ENCODE peak calls at places on chromosomes 12 and 14, in eight cellular contexts. One of them, this sample, is unnamed.

GRCh38 chr12:77319141-77319540 is 253.8 kb upstream of the E2F7 start:
- DNase-seq in GM12878: no peak
- DNase-seq in left lung: no peak
- DNase-seq in lower lobe of right lung: no peak
- DNase-seq in SJSA1: no peak
- DNase-seq in OCI-LY7: no peak
- DNase-seq in PC-9: no peak
- DNase-seq in adipocyte: no peak
- DNase-seq in this sample: no peak

GRCh38 chr12:71439613-71440392 is at the start of gene LGR5:
- DNase-seq in GM12878: no peak
- DNase-seq in left lung: peak; percentile 75
- DNase-seq in lower lobe of right lung: no peak
- DNase-seq in SJSA1: peak; percentile 31
- DNase-seq in OCI-LY7: no peak
- DNase-seq in PC-9: peak; percentile 6
- DNase-seq in adipocyte: peak; percentile 69
- DNase-seq in this sample: no peak

GRCh38 chr14:66596241-66596985 is 88.5 kb downstream of the GPHN start:
- DNase-seq in GM12878: no peak
- DNase-seq in left lung: peak; percentile 57
- DNase-seq in lower lobe of right lung: peak; percentile 23
- DNase-seq in SJSA1: no peak
- DNase-seq in OCI-LY7: no peak
- DNase-seq in PC-9: no peak
- DNase-seq in adipocyte: no peak
- DNase-seq in this sample: no peak

GRCh38 chr12:127230843-127231260 is 1036.1 kb upstream of the TMEM132C start:
- DNase-seq in GM12878: no peak
- DNase-seq in left lung: no peak
- DNase-seq in lower lobe of right lung: no peak
- DNase-seq in SJSA1: peak; percentile 87
- DNase-seq in OCI-LY7: no peak
- DNase-seq in PC-9: peak; percentile 15
- DNase-seq in adipocyte: peak; percentile 92
- DNase-seq in this sample: no peak

GRCh38 chr12:54560374-54560858 is 11.0 kb downstream of the PDE1B start:
- DNase-seq in GM12878: peak; percentile 65
- DNase-seq in left lung: peak; percentile 97
- DNase-seq in lower lobe of right lung: peak; percentile 96
- DNase-seq in SJSA1: peak; percentile 18
- DNase-seq in OCI-LY7: peak; percentile 44
- DNase-seq in PC-9: no peak
- DNase-seq in adipocyte: peak; percentile 80
- DNase-seq in this sample: no peak

GRCh38 chr14:44316647-44317432 is 190.2 kb downstream of the FSCB start:
- DNase-seq in GM12878: no peak
- DNase-seq in left lung: no peak
- DNase-seq in lower lobe of right lung: no peak
- DNase-seq in SJSA1: peak; percentile 55
- DNase-seq in OCI-LY7: no peak
- DNase-seq in PC-9: peak; percentile 50
- DNase-seq in adipocyte: peak; percentile 20
- DNase-seq in this sample: no peak

GRCh38 chr14:68416156-68416555 is 376.7 kb downstream of the ZFP36L1 start:
- DNase-seq in GM12878: no peak
- DNase-seq in left lung: no peak
- DNase-seq in lower lobe of right lung: no peak
- DNase-seq in SJSA1: no peak
- DNase-seq in OCI-LY7: peak; percentile 57
- DNase-seq in PC-9: no peak
- DNase-seq in adipocyte: no peak
- DNase-seq in this sample: no peak

GRCh38 chr14:74793506-74794155 is 30.5 kb downstream of the YLPM1 start:
- DNase-seq in GM12878: no peak
- DNase-seq in left lung: no peak
- DNase-seq in lower lobe of right lung: no peak
- DNase-seq in SJSA1: peak; percentile 61
- DNase-seq in OCI-LY7: peak; percentile 16
- DNase-seq in PC-9: no peak
- DNase-seq in adipocyte: peak; percentile 27
- DNase-seq in this sample: no peak

GRCh38 chr12:53951577-53952334 is 2.9 kb upstream of the HOXC12 start:
- DNase-seq in GM12878: no peak
- DNase-seq in left lung: peak; percentile 74
- DNase-seq in lower lobe of right lung: no peak
- DNase-seq in SJSA1: no peak
- DNase-seq in OCI-LY7: no peak
- DNase-seq in PC-9: no peak
- DNase-seq in adipocyte: no peak
- DNase-seq in this sample: no peak

GRCh38 chr14:31269599-31270195 is 62.1 kb upstream of the HECTD1 start:
- DNase-seq in GM12878: no peak
- DNase-seq in left lung: no peak
- DNase-seq in lower lobe of right lung: no peak
- DNase-seq in SJSA1: no peak
- DNase-seq in OCI-LY7: no peak
- DNase-seq in PC-9: no peak
- DNase-seq in adipocyte: no peak
- DNase-seq in this sample: no peak

GRCh38 chr12:31238764-31239387 is 87.1 kb downstream of the SINHCAF start:
- DNase-seq in GM12878: peak; percentile 23
- DNase-seq in left lung: no peak
- DNase-seq in lower lobe of right lung: no peak
- DNase-seq in SJSA1: peak; percentile 36
- DNase-seq in OCI-LY7: peak; percentile 73
- DNase-seq in PC-9: peak; percentile 71
- DNase-seq in adipocyte: peak; percentile 83
- DNase-seq in this sample: peak; percentile 63

GRCh38 chr12:28933864-28934527 is 215.1 kb upstream of the FAR2 start:
- DNase-seq in GM12878: no peak
- DNase-seq in left lung: no peak
- DNase-seq in lower lobe of right lung: no peak
- DNase-seq in SJSA1: no peak
- DNase-seq in OCI-LY7: no peak
- DNase-seq in PC-9: peak; percentile 48
- DNase-seq in adipocyte: no peak
- DNase-seq in this sample: no peak

GRCh38 chr12:98440165-98440581 is 75.2 kb upstream of the TMPO start:
- DNase-seq in GM12878: no peak
- DNase-seq in left lung: no peak
- DNase-seq in lower lobe of right lung: peak; percentile 70
- DNase-seq in SJSA1: no peak
- DNase-seq in OCI-LY7: no peak
- DNase-seq in PC-9: peak; percentile 65
- DNase-seq in adipocyte: peak; percentile 96
- DNase-seq in this sample: no peak

GRCh38 chr12:27052742-27053141 is 29.6 kb downstream of the C12orf71 start:
- DNase-seq in GM12878: no peak
- DNase-seq in left lung: no peak
- DNase-seq in lower lobe of right lung: no peak
- DNase-seq in SJSA1: no peak
- DNase-seq in OCI-LY7: no peak
- DNase-seq in PC-9: no peak
- DNase-seq in adipocyte: no peak
- DNase-seq in this sample: no peak

GRCh38 chr12:104498211-104498801 is 41.6 kb downstream of the CHST11 start:
- DNase-seq in GM12878: no peak
- DNase-seq in left lung: no peak
- DNase-seq in lower lobe of right lung: no peak
- DNase-seq in SJSA1: no peak
- DNase-seq in OCI-LY7: no peak
- DNase-seq in PC-9: no peak
- DNase-seq in adipocyte: no peak
- DNase-seq in this sample: peak; percentile 79

GRCh38 chr14:83379371-83379770 is 1845.7 kb upstream of the SEL1L start:
- DNase-seq in GM12878: no peak
- DNase-seq in left lung: no peak
- DNase-seq in lower lobe of right lung: no peak
- DNase-seq in SJSA1: no peak
- DNase-seq in OCI-LY7: no peak
- DNase-seq in PC-9: no peak
- DNase-seq in adipocyte: no peak
- DNase-seq in this sample: no peak

GRCh38 chr12:99284161-99284560 is 363.4 kb upstream of the GARIN6 start:
- DNase-seq in GM12878: no peak
- DNase-seq in left lung: no peak
- DNase-seq in lower lobe of right lung: no peak
- DNase-seq in SJSA1: no peak
- DNase-seq in OCI-LY7: no peak
- DNase-seq in PC-9: no peak
- DNase-seq in adipocyte: no peak
- DNase-seq in this sample: no peak

GRCh38 chr12:55188974-55189556 is 31.8 kb upstream of the OR10A7 start:
- DNase-seq in GM12878: peak; percentile 53
- DNase-seq in left lung: no peak
- DNase-seq in lower lobe of right lung: no peak
- DNase-seq in SJSA1: peak; percentile 55
- DNase-seq in OCI-LY7: peak; percentile 78
- DNase-seq in PC-9: peak; percentile 26
- DNase-seq in adipocyte: peak; percentile 90
- DNase-seq in this sample: peak; percentile 59

GRCh38 chr14:81459421-81459820 is 59.3 kb upstream of the STON2 start:
- DNase-seq in GM12878: no peak
- DNase-seq in left lung: no peak
- DNase-seq in lower lobe of right lung: no peak
- DNase-seq in SJSA1: no peak
- DNase-seq in OCI-LY7: peak; percentile 28
- DNase-seq in PC-9: no peak
- DNase-seq in adipocyte: no peak
- DNase-seq in this sample: no peak

GRCh38 chr14:94322648-94323570 is at the start of gene SERPINA6:
- DNase-seq in GM12878: no peak
- DNase-seq in left lung: no peak
- DNase-seq in lower lobe of right lung: no peak
- DNase-seq in SJSA1: no peak
- DNase-seq in OCI-LY7: no peak
- DNase-seq in PC-9: no peak
- DNase-seq in adipocyte: peak; percentile 72
- DNase-seq in this sample: no peak

GRCh38 chr14:102949801-102950451 is 27.5 kb downstream of the AMN start:
- DNase-seq in GM12878: no peak
- DNase-seq in left lung: peak; percentile 68
- DNase-seq in lower lobe of right lung: no peak
- DNase-seq in SJSA1: no peak
- DNase-seq in OCI-LY7: no peak
- DNase-seq in PC-9: no peak
- DNase-seq in adipocyte: no peak
- DNase-seq in this sample: no peak

DNA sequence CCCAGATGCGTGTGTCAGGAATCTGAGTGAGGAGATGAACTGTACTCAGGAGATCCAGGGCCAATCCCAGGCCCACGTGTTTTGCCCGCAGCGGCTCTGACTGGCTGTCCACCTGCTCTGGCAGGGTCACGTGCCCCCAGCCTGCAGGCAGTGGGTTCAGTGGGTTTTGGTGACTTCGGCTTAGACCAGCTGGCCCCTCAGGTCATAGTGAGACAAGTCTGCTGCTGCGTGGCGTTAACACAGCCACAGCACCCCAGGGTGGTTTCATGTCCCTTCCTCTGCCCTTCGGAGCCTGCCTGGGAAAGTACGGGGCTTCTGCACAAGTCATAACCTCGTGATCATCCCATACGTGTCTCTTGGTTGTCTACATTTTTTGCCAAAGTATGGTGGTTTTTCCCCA is 2.6 kb downstream of the FBRSL1 start:
- DNase-seq in GM12878: peak; percentile 39
- DNase-seq in left lung: no peak
- DNase-seq in lower lobe of right lung: no peak
- DNase-seq in SJSA1: no peak
- DNase-seq in OCI-LY7: no peak
- DNase-seq in PC-9: no peak
- DNase-seq in adipocyte: no peak
- DNase-seq in this sample: no peak
- H3K4me1 ChIP-seq in GM12878: peaks cover 41% of the 10 kb centered on the region
- H3K4me1 ChIP-seq in left lung: peaks cover 81% of the 10 kb centered on the region
- H3K4me1 ChIP-seq in lower lobe of right lung: peaks cover 83% of the 10 kb centered on the region
- H3K4me1 ChIP-seq in SJSA1: peaks cover 20% of the 10 kb centered on the region
- H3K4me1 ChIP-seq in OCI-LY7: peaks cover 28% of the 10 kb centered on the region
- H3K4me1 ChIP-seq in PC-9: peaks cover 44% of the 10 kb centered on the region
- H3K4me1 ChIP-seq in adipocyte: peaks cover 26% of the 10 kb centered on the region
- H3K4me1 ChIP-seq in this sample: peaks cover 46% of the 10 kb centered on the region

DNA sequence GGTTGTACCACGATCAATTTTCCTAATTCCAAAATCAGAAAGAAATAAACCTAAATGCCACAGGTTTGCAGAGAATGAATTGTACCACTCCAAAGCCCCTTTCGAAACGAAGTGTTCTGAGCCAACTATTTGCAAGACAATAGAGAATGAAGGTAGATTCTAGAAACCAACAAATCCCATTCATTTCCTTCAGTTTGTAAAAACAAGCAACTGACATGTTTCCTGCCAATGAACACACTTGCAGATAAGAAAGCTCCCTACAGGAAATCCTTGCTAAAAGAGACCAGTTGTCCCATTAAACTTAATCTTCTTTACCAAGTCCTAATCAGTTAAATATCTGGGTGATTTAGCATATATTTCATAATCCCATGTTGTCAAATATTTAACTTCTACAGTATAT is 198.4 kb upstream of the FOXN3 start:
- DNase-seq in GM12878: no peak
- DNase-seq in left lung: no peak
- DNase-seq in lower lobe of right lung: no peak
- DNase-seq in SJSA1: no peak
- DNase-seq in OCI-LY7: peak; percentile 13
- DNase-seq in PC-9: no peak
- DNase-seq in adipocyte: no peak
- DNase-seq in this sample: no peak
- H3K4me1 ChIP-seq in GM12878: peaks cover 40% of the 10 kb centered on the region
- H3K4me1 ChIP-seq in left lung: peaks cover 57% of the 10 kb centered on the region
- H3K4me1 ChIP-seq in lower lobe of right lung: peaks cover 40% of the 10 kb centered on the region
- H3K4me1 ChIP-seq in SJSA1: peaks cover 26% of the 10 kb centered on the region
- H3K4me1 ChIP-seq in OCI-LY7: peaks cover 56% of the 10 kb centered on the region
- H3K4me1 ChIP-seq in PC-9: no peaks in the 10 kb centered on the region
- H3K4me1 ChIP-seq in adipocyte: peaks cover 27% of the 10 kb centered on the region
- H3K4me1 ChIP-seq in this sample: peaks cover 53% of the 10 kb centered on the region

GRCh38 chr12:46550266-46550879 is 177.8 kb upstream of the SLC38A2 start:
- DNase-seq in GM12878: no peak
- DNase-seq in left lung: no peak
- DNase-seq in lower lobe of right lung: no peak
- DNase-seq in SJSA1: no peak
- DNase-seq in OCI-LY7: no peak
- DNase-seq in PC-9: no peak
- DNase-seq in adipocyte: no peak
- DNase-seq in this sample: no peak
- H3K4me1 ChIP-seq in GM12878: peaks cover 13% of the 10 kb centered on the region
- H3K4me1 ChIP-seq in left lung: peaks cover 15% of the 10 kb centered on the region
- H3K4me1 ChIP-seq in lower lobe of right lung: no peaks in the 10 kb centered on the region
- H3K4me1 ChIP-seq in SJSA1: peaks cover 64% of the 10 kb centered on the region
- H3K4me1 ChIP-seq in OCI-LY7: no peaks in the 10 kb centered on the region
- H3K4me1 ChIP-seq in PC-9: peaks cover 67% of the 10 kb centered on the region
- H3K4me1 ChIP-seq in adipocyte: peaks cover 55% of the 10 kb centered on the region
- H3K4me1 ChIP-seq in this sample: peaks cover 31% of the 10 kb centered on the region

DNA sequence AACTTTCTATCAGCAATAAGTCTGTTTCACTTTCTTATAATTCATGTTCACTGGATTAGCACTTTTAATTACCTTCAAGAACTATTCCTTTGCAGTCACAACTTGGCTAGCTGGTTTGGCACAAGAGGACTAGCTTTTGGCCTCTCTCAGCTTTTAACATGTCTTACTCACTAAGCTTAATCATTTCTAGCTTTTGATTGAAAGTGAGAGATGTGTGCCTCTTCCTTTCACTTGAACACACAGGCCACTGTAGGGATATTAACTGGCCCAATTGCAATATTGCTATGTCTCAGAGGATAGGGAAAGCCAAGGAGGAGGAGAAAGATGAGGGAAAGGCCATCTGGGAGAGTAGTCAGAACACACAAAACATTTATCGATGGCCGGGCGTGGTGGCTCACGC is 92.7 kb downstream of the PRICKLE1 start:
- DNase-seq in GM12878: no peak
- DNase-seq in left lung: no peak
- DNase-seq in lower lobe of right lung: no peak
- DNase-seq in SJSA1: no peak
- DNase-seq in OCI-LY7: no peak
- DNase-seq in PC-9: no peak
- DNase-seq in adipocyte: no peak
- DNase-seq in this sample: no peak
- H3K4me1 ChIP-seq in GM12878: no peaks in the 10 kb centered on the region
- H3K4me1 ChIP-seq in left lung: no peaks in the 10 kb centered on the region
- H3K4me1 ChIP-seq in lower lobe of right lung: no peaks in the 10 kb centered on the region
- H3K4me1 ChIP-seq in SJSA1: no peaks in the 10 kb centered on the region
- H3K4me1 ChIP-seq in OCI-LY7: no peaks in the 10 kb centered on the region
- H3K4me1 ChIP-seq in PC-9: no peaks in the 10 kb centered on the region
- H3K4me1 ChIP-seq in adipocyte: no peaks in the 10 kb centered on the region
- H3K4me1 ChIP-seq in this sample: no peaks in the 10 kb centered on the region

This sample was measured in DND-41.